ENCODE peak calls at places on chromosomes 11 and 22, in seven cellular contexts. One of them, this sample, is unnamed.
A peak's percentile ranks its signal among the peaks of the same experiment; 100 is the strongest.

GRCh38 chr11:134862796-134863195 is 450.8 kb upstream of the B3GAT1 start:
- DNase-seq in CD4-positive, alpha-beta T cell: no peak
- DNase-seq in anterior cingulate cortex: no peak
- DNase-seq in T-helper 2 cell: no peak
- DNase-seq in heart left ventricle: no peak
- DNase-seq in A673: no peak
- DNase-seq in hippocampal formation: no peak
- DNase-seq in this sample: no peak

GRCh38 chr22:48746789-48747425 is 1080.8 kb downstream of the BRD1 start:
- DNase-seq in hippocampal formation: no peak
- DNase-seq in T-helper 2 cell: no peak
- DNase-seq in A673: no peak
- DNase-seq in anterior cingulate cortex: no peak
- DNase-seq in CD4-positive, alpha-beta T cell: no peak
- DNase-seq in heart left ventricle: peak; percentile 1
- DNase-seq in this sample: no peak

GRCh38 chr11:95508219-95508880 is 277.3 kb upstream of the SESN3 start:
- DNase-seq in T-helper 2 cell: no peak
- DNase-seq in anterior cingulate cortex: no peak
- DNase-seq in hippocampal formation: no peak
- DNase-seq in heart left ventricle: peak; percentile 23
- DNase-seq in CD4-positive, alpha-beta T cell: no peak
- DNase-seq in A673: no peak
- DNase-seq in this sample: no peak

GRCh38 chr11:89922195-89922660 is at the start of gene TRIM49D1:
- DNase-seq in CD4-positive, alpha-beta T cell: no peak
- DNase-seq in T-helper 2 cell: no peak
- DNase-seq in A673: no peak
- DNase-seq in anterior cingulate cortex: no peak
- DNase-seq in hippocampal formation: no peak
- DNase-seq in heart left ventricle: no peak
- DNase-seq in this sample: no peak

GRCh38 chr11:353315-353857 is 15.9 kb upstream of the B4GALNT4 start:
- DNase-seq in hippocampal formation: peak; percentile 50
- DNase-seq in A673: no peak
- DNase-seq in anterior cingulate cortex: peak; percentile 60
- DNase-seq in T-helper 2 cell: no peak
- DNase-seq in CD4-positive, alpha-beta T cell: no peak
- DNase-seq in heart left ventricle: peak; percentile 87
- DNase-seq in this sample: no peak

GRCh38 chr11:127651888-127652221 is 651.3 kb upstream of the KIRREL3 start:
- DNase-seq in anterior cingulate cortex: no peak
- DNase-seq in heart left ventricle: no peak
- DNase-seq in A673: no peak
- DNase-seq in T-helper 2 cell: no peak
- DNase-seq in hippocampal formation: no peak
- DNase-seq in CD4-positive, alpha-beta T cell: no peak
- DNase-seq in this sample: peak; percentile 39

GRCh38 chr11:45802531-45803317 is 2.2 kb upstream of the SLC35C1 start:
- DNase-seq in T-helper 2 cell: no peak
- DNase-seq in A673: no peak
- DNase-seq in CD4-positive, alpha-beta T cell: no peak
- DNase-seq in heart left ventricle: no peak
- DNase-seq in hippocampal formation: no peak
- DNase-seq in anterior cingulate cortex: no peak
- DNase-seq in this sample: no peak

GRCh38 chr22:37818397-37819099 is 4.6 kb upstream of the GALR3 start:
- DNase-seq in hippocampal formation: no peak
- DNase-seq in heart left ventricle: peak; percentile 58
- DNase-seq in CD4-positive, alpha-beta T cell: peak; percentile 48
- DNase-seq in anterior cingulate cortex: peak; percentile 23
- DNase-seq in A673: peak; percentile 64
- DNase-seq in T-helper 2 cell: peak; percentile 48
- DNase-seq in this sample: peak; percentile 77

GRCh38 chr11:68980776-68981065 is at the start of gene MRGPRD:
- DNase-seq in heart left ventricle: no peak
- DNase-seq in A673: no peak
- DNase-seq in anterior cingulate cortex: no peak
- DNase-seq in T-helper 2 cell: no peak
- DNase-seq in CD4-positive, alpha-beta T cell: no peak
- DNase-seq in hippocampal formation: no peak
- DNase-seq in this sample: no peak

GRCh38 chr22:46105494-46106278 is 44.6 kb upstream of the PPARA start:
- DNase-seq in T-helper 2 cell: no peak
- DNase-seq in CD4-positive, alpha-beta T cell: no peak
- DNase-seq in A673: no peak
- DNase-seq in anterior cingulate cortex: no peak
- DNase-seq in hippocampal formation: no peak
- DNase-seq in heart left ventricle: no peak
- DNase-seq in this sample: no peak

GRCh38 chr22:30420401-30421178 is 5.0 kb upstream of the MTFP1 start:
- DNase-seq in CD4-positive, alpha-beta T cell: no peak
- DNase-seq in A673: no peak
- DNase-seq in heart left ventricle: no peak
- DNase-seq in anterior cingulate cortex: no peak
- DNase-seq in T-helper 2 cell: no peak
- DNase-seq in hippocampal formation: no peak
- DNase-seq in this sample: no peak

GRCh38 chr11:2218234-2218633 is 46.6 kb upstream of the TH start:
- DNase-seq in T-helper 2 cell: no peak
- DNase-seq in heart left ventricle: no peak
- DNase-seq in hippocampal formation: no peak
- DNase-seq in CD4-positive, alpha-beta T cell: no peak
- DNase-seq in A673: no peak
- DNase-seq in anterior cingulate cortex: no peak
- DNase-seq in this sample: no peak

GRCh38 chr11:65412271-65413076 is 10.1 kb upstream of the NEAT1 start:
- DNase-seq in T-helper 2 cell: no peak
- DNase-seq in A673: no peak
- DNase-seq in heart left ventricle: no peak
- DNase-seq in hippocampal formation: no peak
- DNase-seq in anterior cingulate cortex: no peak
- DNase-seq in CD4-positive, alpha-beta T cell: no peak
- DNase-seq in this sample: no peak

GRCh38 chr22:46674367-46674781 is 54.2 kb downstream of the GRAMD4 start:
- DNase-seq in anterior cingulate cortex: no peak
- DNase-seq in heart left ventricle: peak; percentile 81
- DNase-seq in CD4-positive, alpha-beta T cell: peak; percentile 67
- DNase-seq in T-helper 2 cell: peak; percentile 87
- DNase-seq in A673: no peak
- DNase-seq in hippocampal formation: no peak
- DNase-seq in this sample: peak; percentile 22

GRCh38 chr11:112016765-112017356 is 8.3 kb upstream of the DLAT start:
- DNase-seq in anterior cingulate cortex: no peak
- DNase-seq in hippocampal formation: no peak
- DNase-seq in heart left ventricle: no peak
- DNase-seq in T-helper 2 cell: no peak
- DNase-seq in CD4-positive, alpha-beta T cell: no peak
- DNase-seq in A673: peak; percentile 90
- DNase-seq in this sample: no peak

GRCh38 chr11:115379528-115379927 is 124.7 kb downstream of the CADM1 start:
- DNase-seq in hippocampal formation: no peak
- DNase-seq in CD4-positive, alpha-beta T cell: no peak
- DNase-seq in A673: no peak
- DNase-seq in heart left ventricle: no peak
- DNase-seq in T-helper 2 cell: no peak
- DNase-seq in anterior cingulate cortex: no peak
- DNase-seq in this sample: no peak

This sample was measured in NCI-H69.